ENCODE peak calls at places on chromosomes 16 and 17, in seven cellular contexts. H is breast epithelium, S is A549, D is lower leg skin, F is NB4, G is stomach, T is sigmoid colon. N is an unnamed sample.

GRCh38 chr16:67800252-67801046 is 5.9 kb downstream of the RANBP10 start:
- DNase-seq in F (no peak), H (no peak), G (no peak), T (no peak), S (no peak), D (peak; percentile 86), N (no peak)

GRCh38 chr17:64064331-64064730 is 43.9 kb upstream of the ICAM2 start:
- DNase-seq in S (no peak), H (no peak), D (no peak), F (no peak), G (peak; percentile 78), T (no peak), N (no peak)

GRCh38 chr17:58060596-58061191 is 22.5 kb upstream of the DYNLL2 start:
- DNase-seq in G (no peak), T (peak; percentile 91), F (no peak), H (peak; percentile 55), S (no peak), D (peak; percentile 83), N (no peak)

GRCh38 chr16:79601092-79601977 is 798 bp upstream of the MAF start:
- DNase-seq in D (peak; percentile 92), T (peak; percentile 83), S (peak; percentile 19), F (no peak), H (no peak), G (peak; percentile 72), N (peak; percentile 41)

GRCh38 chr17:49249292-49249794 is 18.8 kb upstream of the PHOSPHO1 start:
- DNase-seq in D (no peak), S (no peak), G (no peak), H (no peak), F (no peak), T (no peak), N (no peak)

GRCh38 chr17:41982026-41982989 is 15.7 kb downstream of the CNP start:
- DNase-seq in G (no peak), H (no peak), T (no peak), D (peak; percentile 56), S (no peak), F (no peak), N (no peak)

GRCh38 chr16:15585956-15586355 is 57.0 kb downstream of the MARF1 start:
- DNase-seq in G (no peak), D (no peak), S (no peak), H (no peak), T (no peak), F (no peak), N (no peak)

GRCh38 chr17:19494961-19495806 is 38.5 kb upstream of the SLC47A1 start:
- DNase-seq in S (no peak), H (peak; percentile 40), G (no peak), F (no peak), D (peak; percentile 75), T (peak; percentile 53), N (no peak)

GRCh38 chr17:8288336-8289102 is at the start of gene RANGRF:
- DNase-seq in T (peak; percentile 96), D (peak; percentile 98), F (peak; percentile 86), S (peak; percentile 99), H (peak; percentile 92), G (peak; percentile 94), N (peak; percentile 87)
- TF ChIP-seq POLR2A in T (peak; percentile 55), D (peak; percentile 20), F (peak; percentile 57), S (peak; percentile 91), H (peak; percentile 36), G (no peak), N (peak; percentile 59)

GRCh38 chr17:67246648-67247415 is 1.8 kb upstream of the HELZ start:
- DNase-seq in D (peak; percentile 87), H (peak; percentile 61), G (peak; percentile 78), F (peak; percentile 21), S (peak; percentile 71), T (no peak), N (no peak)
- H3K4me3 ChIP-seq in D (no peak overlapping the region), H (peak overlapping the region; percentile 86), G (peak overlapping the region; percentile 77), F (no peak overlapping the region), S (peak overlapping the region; percentile 84), T (peak overlapping the region; percentile 96), N (peak overlapping the region; percentile 95)

GRCh38 chr16:30934827-30935557 is 11.6 kb downstream of the FBXL19 start:
- DNase-seq in T (no peak), S (peak; percentile 45), H (no peak), D (peak; percentile 88), F (peak; percentile 71), G (peak; percentile 37), N (peak; percentile 60)
- TF ChIP-seq POLR2A in T (no peak), S (no peak), H (no peak), D (no peak), F (no peak), G (no peak), N (no peak)

DNA sequence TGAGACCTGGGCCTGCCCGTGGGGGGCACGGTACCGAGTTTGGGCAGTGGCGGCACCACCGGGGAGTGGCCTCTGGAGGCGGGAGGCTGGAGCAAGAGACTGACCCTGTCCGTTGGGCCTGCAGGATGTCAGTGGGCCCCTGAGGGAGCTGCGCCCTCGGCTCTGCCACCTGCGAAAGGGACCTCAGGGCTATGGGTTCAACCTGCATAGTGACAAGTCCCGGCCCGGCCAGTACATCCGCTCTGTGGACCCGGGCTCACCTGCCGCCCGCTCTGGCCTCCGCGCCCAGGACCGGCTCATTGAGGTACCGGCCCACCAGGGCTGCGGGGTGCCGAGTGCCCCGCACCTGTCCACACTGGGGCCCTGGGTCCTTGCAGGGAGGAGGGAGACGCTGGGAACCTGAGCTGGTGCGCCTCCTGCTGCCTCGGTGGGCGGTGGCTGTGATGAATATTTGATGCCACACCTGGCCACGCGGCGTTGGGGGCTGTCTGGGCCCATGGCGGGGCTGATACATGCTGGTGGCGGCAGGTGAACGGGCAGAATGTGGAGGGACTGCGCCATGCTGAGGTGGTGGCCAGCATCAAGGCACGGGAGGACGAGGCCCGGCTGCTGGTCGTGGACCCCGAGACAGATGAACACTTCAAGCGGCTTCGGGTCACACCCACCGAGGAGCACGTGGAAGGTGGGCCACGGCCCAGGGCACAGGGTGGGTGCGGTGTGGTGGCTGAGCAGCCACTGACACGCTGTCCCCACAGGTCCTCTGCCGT is 9.7 kb downstream of the NHERF2 start:
- DNase-seq in G (no peak), H (no peak), S (no peak), D (no peak), T (peak; percentile 65), F (no peak), N (no peak)
- H3K4me3 ChIP-seq in G (peak overlapping the region; percentile 32), H (peak overlapping the region; percentile 29), S (no peak overlapping the region), D (no peak overlapping the region), T (peak overlapping the region; percentile 29), F (no peak overlapping the region), N (peak overlapping the region; percentile 45)

DNA sequence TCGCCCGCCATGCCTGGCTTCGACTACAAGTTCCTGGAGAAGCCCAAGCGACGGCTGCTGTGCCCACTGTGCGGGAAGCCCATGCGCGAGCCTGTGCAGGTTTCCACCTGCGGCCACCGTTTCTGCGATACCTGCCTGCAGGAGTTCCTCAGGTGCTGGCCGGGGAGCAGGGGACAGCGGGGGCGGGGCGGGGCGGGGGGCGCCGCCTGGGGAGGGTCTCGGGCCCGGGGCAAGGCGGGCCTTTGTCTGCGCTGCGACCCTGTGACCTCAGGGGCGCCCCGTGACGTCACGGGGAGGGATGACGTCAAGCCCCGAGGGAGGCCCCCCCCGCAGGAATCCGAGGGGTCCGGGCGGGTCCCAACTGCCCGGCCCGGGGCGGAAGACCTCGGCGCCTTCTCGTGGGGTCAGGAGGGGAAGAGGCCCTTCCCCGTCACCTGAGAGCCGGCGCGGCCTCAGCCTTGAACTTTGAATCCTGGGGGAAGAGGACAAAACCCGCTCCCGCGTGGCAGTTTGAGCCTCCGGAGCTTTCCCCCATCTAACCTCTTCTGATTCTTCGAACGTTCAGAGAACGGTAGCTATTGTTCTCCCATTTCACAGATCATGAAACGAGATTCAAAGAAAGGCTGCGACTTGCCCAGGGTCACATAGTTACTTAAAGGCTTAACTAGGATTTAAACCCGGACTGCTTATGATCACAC is 442 bp downstream of the TRAF4 start:
- DNase-seq in F (peak; percentile 58), G (peak; percentile 61), D (no peak), H (no peak), T (peak; percentile 74), S (peak; percentile 58), N (peak; percentile 54)
- TF ChIP-seq POLR2A in F (no peak), G (no peak), D (no peak), H (no peak), T (no peak), S (no peak), N (no peak)

GRCh38 chr17:77424585-77425344 is 284.0 kb downstream of the SEC14L1 start:
- DNase-seq in F (peak; percentile 59), T (peak; percentile 98), D (peak; percentile 97), H (no peak), G (peak; percentile 72), S (no peak), N (peak; percentile 88)
- H3K4me3 ChIP-seq in F (no peak overlapping the region), T (peak overlapping the region; percentile 41), D (no peak overlapping the region), H (no peak overlapping the region), G (no peak overlapping the region), S (peak overlapping the region; percentile 9), N (no peak overlapping the region)

DNA sequence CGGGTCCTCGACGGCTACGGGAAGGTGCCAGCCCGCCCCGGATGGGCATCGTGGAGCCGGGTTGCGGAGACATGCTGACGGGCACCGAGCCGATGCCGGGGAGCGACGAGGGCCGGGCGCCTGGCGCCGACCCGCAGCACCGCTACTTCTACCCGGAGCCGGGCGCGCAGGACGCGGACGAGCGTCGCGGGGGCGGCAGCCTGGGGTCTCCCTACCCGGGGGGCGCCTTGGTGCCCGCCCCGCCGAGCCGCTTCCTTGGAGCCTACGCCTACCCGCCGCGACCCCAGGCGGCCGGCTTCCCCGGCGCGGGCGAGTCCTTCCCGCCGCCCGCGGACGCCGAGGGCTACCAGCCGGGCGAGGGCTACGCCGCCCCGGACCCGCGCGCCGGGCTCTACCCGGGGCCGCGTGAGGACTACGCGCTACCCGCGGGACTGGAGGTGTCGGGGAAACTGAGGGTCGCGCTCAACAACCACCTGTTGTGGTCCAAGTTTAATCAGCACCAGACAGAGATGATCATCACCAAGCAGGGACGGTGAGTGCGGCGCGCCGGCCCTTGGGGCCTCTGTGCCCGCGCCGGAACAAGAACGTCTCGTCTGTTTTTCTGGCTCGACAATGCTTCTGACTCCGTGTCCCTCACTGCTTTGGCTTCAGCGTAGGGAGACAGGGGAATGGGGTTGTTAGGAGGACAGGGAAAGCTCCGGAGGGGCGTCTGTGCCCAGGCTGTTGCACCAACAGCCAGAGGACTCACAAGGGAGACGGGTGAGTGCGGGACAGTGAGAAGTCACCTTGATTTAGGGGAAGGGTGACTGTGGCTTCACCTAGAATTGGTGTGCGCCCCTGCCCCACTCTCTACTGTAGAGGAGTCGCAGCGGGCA is 615 bp downstream of the TBX21 start:
- DNase-seq in D (peak; percentile 78), G (no peak), S (no peak), F (peak; percentile 9), T (peak; percentile 58), H (peak; percentile 22), N (no peak)
- TF ChIP-seq POLR2A in D (no peak), G (no peak), S (no peak), F (no peak), T (no peak), H (no peak), N (no peak)

N was measured in tibial nerve.